ENCODE peak calls at places on chromosomes 6 and 20, in ten cellular contexts. One of them, this sample, is unnamed.

GRCh38 chr20:60239981-60240380 is 281.8 kb downstream of the CDH26 start:
- DNase-seq in breast epithelium: no peak
- DNase-seq in psoas muscle: no peak
- DNase-seq in MM.1S: no peak
- DNase-seq in hepatocyte: no peak
- DNase-seq in A673: no peak
- DNase-seq in effector memory CD4-positive, alpha-beta T cell: no peak
- DNase-seq in H1: no peak
- DNase-seq in upper lobe of right lung: no peak
- DNase-seq in heart right ventricle: no peak
- DNase-seq in this sample: no peak

GRCh38 chr20:23049201-23049932 is at the start of gene THBD:
- DNase-seq in breast epithelium: no peak
- DNase-seq in psoas muscle: peak; percentile 87
- DNase-seq in MM.1S: no peak
- DNase-seq in hepatocyte: peak; percentile 84
- DNase-seq in A673: no peak
- DNase-seq in effector memory CD4-positive, alpha-beta T cell: no peak
- DNase-seq in H1: peak; percentile 81
- DNase-seq in upper lobe of right lung: peak; percentile 88
- DNase-seq in heart right ventricle: peak; percentile 88
- DNase-seq in this sample: peak; percentile 85

GRCh38 chr6:139250296-139251274 is 41.2 kb downstream of the TXLNB start:
- DNase-seq in breast epithelium: no peak
- DNase-seq in psoas muscle: peak; percentile 57
- DNase-seq in MM.1S: peak; percentile 74
- DNase-seq in hepatocyte: peak; percentile 72
- DNase-seq in A673: peak; percentile 70
- DNase-seq in effector memory CD4-positive, alpha-beta T cell: peak; percentile 32
- DNase-seq in H1: peak; percentile 78
- DNase-seq in upper lobe of right lung: no peak
- DNase-seq in heart right ventricle: peak; percentile 63
- DNase-seq in this sample: peak; percentile 91

GRCh38 chr20:3349786-3350185 is 57.7 kb downstream of the DNAAF9 start:
- DNase-seq in breast epithelium: no peak
- DNase-seq in psoas muscle: no peak
- DNase-seq in MM.1S: no peak
- DNase-seq in hepatocyte: no peak
- DNase-seq in A673: no peak
- DNase-seq in effector memory CD4-positive, alpha-beta T cell: no peak
- DNase-seq in H1: no peak
- DNase-seq in upper lobe of right lung: no peak
- DNase-seq in heart right ventricle: no peak
- DNase-seq in this sample: no peak

GRCh38 chr6:15429146-15430110 is 183.6 kb downstream of the JARID2 start:
- DNase-seq in breast epithelium: no peak
- DNase-seq in psoas muscle: no peak
- DNase-seq in MM.1S: no peak
- DNase-seq in hepatocyte: no peak
- DNase-seq in A673: peak; percentile 81
- DNase-seq in effector memory CD4-positive, alpha-beta T cell: no peak
- DNase-seq in H1: no peak
- DNase-seq in upper lobe of right lung: no peak
- DNase-seq in heart right ventricle: no peak
- DNase-seq in this sample: peak; percentile 47

GRCh38 chr6:3031857-3032256 is 32.2 kb downstream of the NQO2 start:
- DNase-seq in breast epithelium: no peak
- DNase-seq in psoas muscle: no peak
- DNase-seq in MM.1S: peak; percentile 79
- DNase-seq in hepatocyte: no peak
- DNase-seq in A673: no peak
- DNase-seq in effector memory CD4-positive, alpha-beta T cell: no peak
- DNase-seq in H1: no peak
- DNase-seq in upper lobe of right lung: no peak
- DNase-seq in heart right ventricle: no peak
- DNase-seq in this sample: no peak

GRCh38 chr20:23920408-23920780 is 40.8 kb upstream of the CST5 start:
- DNase-seq in breast epithelium: no peak
- DNase-seq in psoas muscle: no peak
- DNase-seq in MM.1S: no peak
- DNase-seq in hepatocyte: peak; percentile 4
- DNase-seq in A673: no peak
- DNase-seq in effector memory CD4-positive, alpha-beta T cell: no peak
- DNase-seq in H1: no peak
- DNase-seq in upper lobe of right lung: no peak
- DNase-seq in heart right ventricle: no peak
- DNase-seq in this sample: no peak

GRCh38 chr6:136153976-136154375 is 96.1 kb downstream of the MTFR2 start:
- DNase-seq in breast epithelium: no peak
- DNase-seq in psoas muscle: no peak
- DNase-seq in MM.1S: no peak
- DNase-seq in hepatocyte: no peak
- DNase-seq in A673: no peak
- DNase-seq in effector memory CD4-positive, alpha-beta T cell: no peak
- DNase-seq in H1: no peak
- DNase-seq in upper lobe of right lung: no peak
- DNase-seq in heart right ventricle: no peak
- DNase-seq in this sample: no peak

GRCh38 chr6:108321253-108321740 is 26.4 kb downstream of the AFG1L start:
- DNase-seq in breast epithelium: no peak
- DNase-seq in psoas muscle: no peak
- DNase-seq in MM.1S: no peak
- DNase-seq in hepatocyte: no peak
- DNase-seq in A673: no peak
- DNase-seq in effector memory CD4-positive, alpha-beta T cell: no peak
- DNase-seq in H1: no peak
- DNase-seq in upper lobe of right lung: no peak
- DNase-seq in heart right ventricle: no peak
- DNase-seq in this sample: no peak

GRCh38 chr6:114291428-114291827 is 51.4 kb downstream of the HS3ST5 start:
- DNase-seq in breast epithelium: no peak
- DNase-seq in psoas muscle: no peak
- DNase-seq in MM.1S: no peak
- DNase-seq in hepatocyte: no peak
- DNase-seq in A673: no peak
- DNase-seq in effector memory CD4-positive, alpha-beta T cell: no peak
- DNase-seq in H1: no peak
- DNase-seq in upper lobe of right lung: no peak
- DNase-seq in heart right ventricle: no peak
- DNase-seq in this sample: no peak

DNA sequence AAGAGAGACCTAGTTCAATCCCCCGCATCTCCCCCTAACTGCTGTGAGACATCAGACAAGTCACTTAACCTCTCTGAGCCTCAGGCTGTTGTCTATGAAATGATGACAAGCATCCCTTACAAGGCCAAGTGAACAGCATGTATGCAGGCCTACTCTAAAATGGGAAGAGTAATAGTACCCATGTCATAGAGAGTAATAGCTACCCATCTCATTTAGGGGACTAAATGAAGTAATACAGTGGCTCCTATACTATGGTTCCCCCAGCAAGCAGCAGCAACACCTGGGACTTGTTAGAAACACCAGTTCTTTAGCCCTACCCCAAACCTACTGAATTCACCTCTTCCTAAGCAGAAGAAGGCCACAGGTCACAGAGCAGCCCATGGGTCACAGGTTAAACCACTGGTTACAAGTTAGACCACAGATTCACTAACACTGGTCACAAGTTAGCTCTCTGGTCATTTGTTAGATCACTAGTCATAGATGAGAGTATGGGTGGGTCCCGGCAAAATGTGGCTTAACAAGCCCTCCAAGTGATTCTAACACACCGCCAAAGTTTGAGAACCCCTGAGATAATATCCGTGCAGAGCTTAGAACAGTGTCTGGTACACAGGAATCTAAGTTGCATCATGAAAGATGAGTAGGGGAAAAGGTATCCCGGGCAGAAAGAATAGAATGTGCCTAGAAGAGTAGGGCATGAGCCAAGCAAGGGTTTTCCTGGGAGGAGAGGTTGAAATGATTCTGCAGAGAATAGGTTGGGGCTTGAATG is 1.4 kb downstream of the DEFB124 start:
- DNase-seq in breast epithelium: no peak
- DNase-seq in psoas muscle: no peak
- DNase-seq in MM.1S: no peak
- DNase-seq in hepatocyte: no peak
- DNase-seq in A673: no peak
- DNase-seq in effector memory CD4-positive, alpha-beta T cell: no peak
- DNase-seq in H1: no peak
- DNase-seq in upper lobe of right lung: no peak
- DNase-seq in heart right ventricle: no peak
- DNase-seq in this sample: no peak
- H3K9me3 ChIP-seq in breast epithelium: no peaks in the 10 kb centered on the region
- H3K9me3 ChIP-seq in psoas muscle: no peaks in the 10 kb centered on the region
- H3K9me3 ChIP-seq in MM.1S: no peaks in the 10 kb centered on the region
- H3K9me3 ChIP-seq in hepatocyte: no peaks in the 10 kb centered on the region
- H3K9me3 ChIP-seq in A673: no peaks in the 10 kb centered on the region
- H3K9me3 ChIP-seq in effector memory CD4-positive, alpha-beta T cell: no peaks in the 10 kb centered on the region
- H3K9me3 ChIP-seq in H1: peaks cover 54% of the 10 kb centered on the region
- H3K9me3 ChIP-seq in upper lobe of right lung: no peaks in the 10 kb centered on the region
- H3K9me3 ChIP-seq in heart right ventricle: no peaks in the 10 kb centered on the region
- H3K9me3 ChIP-seq in this sample: peaks cover 28% of the 10 kb centered on the region

GRCh38 chr6:13831623-13832022 is 17.3 kb upstream of the MCUR1 start:
- DNase-seq in breast epithelium: no peak
- DNase-seq in psoas muscle: no peak
- DNase-seq in MM.1S: no peak
- DNase-seq in hepatocyte: no peak
- DNase-seq in A673: no peak
- DNase-seq in effector memory CD4-positive, alpha-beta T cell: no peak
- DNase-seq in H1: no peak
- DNase-seq in upper lobe of right lung: no peak
- DNase-seq in heart right ventricle: no peak
- DNase-seq in this sample: no peak

GRCh38 chr6:13830803-13831202 is 16.4 kb upstream of the MCUR1 start:
- DNase-seq in breast epithelium: no peak
- DNase-seq in psoas muscle: no peak
- DNase-seq in MM.1S: no peak
- DNase-seq in hepatocyte: no peak
- DNase-seq in A673: no peak
- DNase-seq in effector memory CD4-positive, alpha-beta T cell: no peak
- DNase-seq in H1: no peak
- DNase-seq in upper lobe of right lung: no peak
- DNase-seq in heart right ventricle: no peak
- DNase-seq in this sample: no peak

GRCh38 chr6:13832778-13833177 is 18.4 kb upstream of the MCUR1 start:
- DNase-seq in breast epithelium: no peak
- DNase-seq in psoas muscle: no peak
- DNase-seq in MM.1S: no peak
- DNase-seq in hepatocyte: no peak
- DNase-seq in A673: no peak
- DNase-seq in effector memory CD4-positive, alpha-beta T cell: no peak
- DNase-seq in H1: no peak
- DNase-seq in upper lobe of right lung: no peak
- DNase-seq in heart right ventricle: no peak
- DNase-seq in this sample: no peak

GRCh38 chr6:13836170-13836569 is 21.8 kb upstream of the MCUR1 start:
- DNase-seq in breast epithelium: no peak
- DNase-seq in psoas muscle: no peak
- DNase-seq in MM.1S: no peak
- DNase-seq in hepatocyte: no peak
- DNase-seq in A673: no peak
- DNase-seq in effector memory CD4-positive, alpha-beta T cell: no peak
- DNase-seq in H1: peak; percentile 16
- DNase-seq in upper lobe of right lung: no peak
- DNase-seq in heart right ventricle: no peak
- DNase-seq in this sample: no peak

DNA sequence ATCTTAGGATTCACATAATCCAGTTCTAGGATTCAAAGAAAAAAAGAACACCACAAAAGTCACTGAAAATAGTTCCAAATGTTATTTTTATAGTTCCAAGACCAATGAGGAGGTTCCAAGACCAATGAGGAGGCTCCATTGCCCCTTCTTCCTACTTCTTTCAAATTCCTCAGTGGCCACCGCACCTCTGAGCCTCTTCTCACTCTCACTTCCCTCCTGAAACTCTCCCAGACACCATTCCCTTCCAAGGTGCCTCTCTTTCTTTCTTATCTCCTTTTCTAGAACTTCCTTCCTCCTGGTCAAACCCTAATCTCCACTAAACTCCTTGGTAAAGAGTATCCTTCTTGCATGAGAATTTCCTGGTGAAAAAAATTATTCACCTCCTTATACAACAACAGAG is 20.4 kb upstream of the MCUR1 start:
- DNase-seq in breast epithelium: no peak
- DNase-seq in psoas muscle: no peak
- DNase-seq in MM.1S: no peak
- DNase-seq in hepatocyte: no peak
- DNase-seq in A673: no peak
- DNase-seq in effector memory CD4-positive, alpha-beta T cell: no peak
- DNase-seq in H1: no peak
- DNase-seq in upper lobe of right lung: no peak
- DNase-seq in heart right ventricle: no peak
- DNase-seq in this sample: no peak
- H3K4me3 ChIP-seq in breast epithelium: no peak overlapping the region
- H3K4me3 ChIP-seq in psoas muscle: no peak overlapping the region
- H3K4me3 ChIP-seq in MM.1S: no peak overlapping the region
- H3K4me3 ChIP-seq in hepatocyte: no peak overlapping the region
- H3K4me3 ChIP-seq in A673: no peak overlapping the region
- H3K4me3 ChIP-seq in effector memory CD4-positive, alpha-beta T cell: no peak overlapping the region
- H3K4me3 ChIP-seq in H1: no peak overlapping the region
- H3K4me3 ChIP-seq in upper lobe of right lung: no peak overlapping the region
- H3K4me3 ChIP-seq in heart right ventricle: no peak overlapping the region
- H3K4me3 ChIP-seq in this sample: no peak overlapping the region

DNA sequence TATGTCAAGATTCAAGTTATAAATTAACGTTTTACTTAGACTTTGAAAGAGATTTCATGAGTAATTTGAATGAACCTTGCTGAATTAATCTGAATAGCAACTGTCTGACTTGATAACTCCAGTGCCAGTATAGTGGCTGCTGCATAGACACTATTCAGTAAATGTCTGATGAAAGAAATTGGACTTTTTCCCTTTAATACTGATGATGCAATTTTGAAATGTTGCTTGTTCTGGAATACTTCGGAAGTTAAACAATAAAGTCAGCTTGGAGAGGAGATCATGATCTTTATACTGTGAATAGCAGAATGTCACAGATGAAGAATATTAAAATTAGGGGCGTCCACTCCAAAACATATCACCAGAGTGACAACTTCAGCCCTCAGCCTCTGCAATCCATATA is 3.6 kb upstream of the PGBD1 start:
- DNase-seq in breast epithelium: no peak
- DNase-seq in psoas muscle: no peak
- DNase-seq in MM.1S: no peak
- DNase-seq in hepatocyte: no peak
- DNase-seq in A673: no peak
- DNase-seq in effector memory CD4-positive, alpha-beta T cell: no peak
- DNase-seq in H1: no peak
- DNase-seq in upper lobe of right lung: no peak
- DNase-seq in heart right ventricle: no peak
- DNase-seq in this sample: no peak
- H3K36me3 ChIP-seq in breast epithelium: no peaks in the 10 kb centered on the region
- H3K36me3 ChIP-seq in psoas muscle: peaks cover 54% of the 10 kb centered on the region
- H3K36me3 ChIP-seq in MM.1S: no peaks in the 10 kb centered on the region
- H3K36me3 ChIP-seq in hepatocyte: no peaks in the 10 kb centered on the region
- H3K36me3 ChIP-seq in A673: peaks cover 43% of the 10 kb centered on the region
- H3K36me3 ChIP-seq in effector memory CD4-positive, alpha-beta T cell: peaks cover 35% of the 10 kb centered on the region
- H3K36me3 ChIP-seq in H1: peaks cover 8% of the 10 kb centered on the region
- H3K36me3 ChIP-seq in upper lobe of right lung: peaks cover 43% of the 10 kb centered on the region
- H3K36me3 ChIP-seq in heart right ventricle: peaks cover 9% of the 10 kb centered on the region
- H3K36me3 ChIP-seq in this sample: peaks cover 19% of the 10 kb centered on the region

GRCh38 chr20:56257604-56258003 is 9.1 kb downstream of the MC3R start:
- DNase-seq in breast epithelium: no peak
- DNase-seq in psoas muscle: no peak
- DNase-seq in MM.1S: no peak
- DNase-seq in hepatocyte: no peak
- DNase-seq in A673: no peak
- DNase-seq in effector memory CD4-positive, alpha-beta T cell: no peak
- DNase-seq in H1: no peak
- DNase-seq in upper lobe of right lung: no peak
- DNase-seq in heart right ventricle: no peak
- DNase-seq in this sample: no peak
- H3K9me3 ChIP-seq in breast epithelium: no peaks in the 10 kb centered on the region
- H3K9me3 ChIP-seq in psoas muscle: no peaks in the 10 kb centered on the region
- H3K9me3 ChIP-seq in MM.1S: no peaks in the 10 kb centered on the region
- H3K9me3 ChIP-seq in hepatocyte: no peaks in the 10 kb centered on the region
- H3K9me3 ChIP-seq in A673: no peaks in the 10 kb centered on the region
- H3K9me3 ChIP-seq in effector memory CD4-positive, alpha-beta T cell: no peaks in the 10 kb centered on the region
- H3K9me3 ChIP-seq in H1: peaks cover 70% of the 10 kb centered on the region
- H3K9me3 ChIP-seq in upper lobe of right lung: no peaks in the 10 kb centered on the region
- H3K9me3 ChIP-seq in heart right ventricle: no peaks in the 10 kb centered on the region
- H3K9me3 ChIP-seq in this sample: peaks cover 85% of the 10 kb centered on the region